ENCODE peak calls at places on chromosomes 12 and 14, in eight cellular contexts. S is WTC11; B is NCI-H524; G is T-helper 1 cell; Z is stimulated activated effector memory CD8-positive, alpha-beta T cell treated with anti-CD3 and anti-CD28 coated beads, Interleukin-12 subunit alpha, Interleukin-12 subunit beta, amount 100 ng/mL, for 72 hours; T is D341Med; R is stimulated activated CD8-positive, alpha-beta memory T cell treated with anti-CD3 and anti-CD28 coated beads, Interleukin-4, amount 100 ng/mL, for 1 hour; O is EL. Y is an unnamed sample.

GRCh38 chr12:92224685-92225331 is 79.2 kb upstream of the BTG1 start:
- DNase-seq in T (no peak), S (no peak), B (no peak), O (peak), G (no peak), R (no peak), Z (no peak), Y (peak)

GRCh38 chr12:1466481-1467260 is 127.7 kb downstream of the FBXL14 start:
- DNase-seq in T (no peak), G (no peak), B (no peak), O (no peak), Z (no peak), S (no peak), R (no peak), Y (no peak)

GRCh38 chr14:45284802-45285201 is 31.8 kb upstream of the MIS18BP1 start:
- DNase-seq in T (no peak), R (no peak), G (no peak), S (no peak), B (no peak), Z (no peak), O (no peak), Y (no peak)

GRCh38 chr12:77344651-77345050 is 279.3 kb upstream of the E2F7 start:
- DNase-seq in R (no peak), O (no peak), S (no peak), Z (no peak), B (no peak), T (no peak), G (no peak), Y (no peak)

GRCh38 chr12:106058256-106059182 is 80.2 kb downstream of the NUAK1 start:
- DNase-seq in T (no peak), S (no peak), O (peak), R (no peak), Z (no peak), G (no peak), B (no peak), Y (no peak)

GRCh38 chr14:23136566-23137133 is 17.6 kb upstream of the CEBPE start:
- DNase-seq in B (no peak), G (no peak), R (no peak), S (no peak), T (no peak), Z (no peak), O (no peak), Y (no peak)

GRCh38 chr12:56104109-56104814 is at the start of gene PA2G4:
- DNase-seq in G (peak), T (peak), S (peak), Z (peak), O (peak), B (peak), R (peak), Y (peak)

GRCh38 chr12:103901518-103902173 is 28.6 kb upstream of the HSP90B1 start:
- DNase-seq in B (peak), T (no peak), O (no peak), G (peak), R (peak), Z (no peak), S (no peak), Y (no peak)

GRCh38 chr12:49932746-49933145 is 17.8 kb upstream of the AQP2 start:
- DNase-seq in O (no peak), R (no peak), Z (no peak), G (no peak), S (no peak), T (no peak), B (no peak), Y (no peak)

GRCh38 chr12:4252595-4252994 is 21.0 kb upstream of the CCND2 start:
- DNase-seq in R (no peak), G (no peak), Z (no peak), S (no peak), T (no peak), B (no peak), O (no peak), Y (no peak)

GRCh38 chr14:79543966-79544365 is 667.3 kb downstream of the DIO2 start:
- DNase-seq in B (peak), O (peak), S (peak), G (no peak), Z (no peak), T (peak), R (no peak), Y (peak)

GRCh38 chr14:90136904-90137303 is 75.1 kb downstream of the KCNK13 start:
- DNase-seq in R (no peak), Z (no peak), B (no peak), S (no peak), O (no peak), G (no peak), T (no peak), Y (no peak)

GRCh38 chr12:124474709-124475108 is 92.7 kb downstream of the NCOR2 start:
- DNase-seq in G (no peak), T (no peak), S (no peak), R (no peak), B (no peak), Z (no peak), O (no peak), Y (no peak)

GRCh38 chr12:936377-937345 is 12.8 kb downstream of the RAD52 start:
- DNase-seq in O (no peak), B (no peak), G (no peak), R (no peak), S (no peak), T (no peak), Z (no peak), Y (no peak)

GRCh38 chr14:54278087-54278486 is 118.7 kb upstream of the CDKN3 start:
- DNase-seq in S (no peak), O (no peak), R (no peak), Z (no peak), T (no peak), B (peak), G (no peak), Y (peak)

GRCh38 chr14:73786942-73787759 is 64.5 kb upstream of the PTGR2 start:
- DNase-seq in T (peak), Z (peak), R (no peak), G (peak), S (peak), B (peak), O (peak), Y (no peak)

GRCh38 chr14:65277027-65277426 is 135.5 kb upstream of the FUT8 start:
- DNase-seq in S (no peak), O (peak), T (no peak), R (no peak), G (no peak), Z (no peak), B (peak), Y (no peak)

GRCh38 chr14:28785096-28785952 is 18.7 kb downstream of the FOXG1 start:
- DNase-seq in O (peak), B (peak), T (peak), S (peak), G (no peak), Z (no peak), R (no peak), Y (peak)

GRCh38 chr12:43287991-43288390 is 264.0 kb downstream of the ADAMTS20 start:
- DNase-seq in G (no peak), Z (no peak), B (no peak), T (no peak), O (no peak), S (no peak), R (no peak), Y (no peak)

GRCh38 chr12:6361834-6362233 is 13.5 kb downstream of the SCNN1A start:
- DNase-seq in T (no peak), R (no peak), Z (no peak), S (no peak), B (no peak), O (peak), G (no peak), Y (no peak)

GRCh38 chr12:4353785-4354208 is 25.7 kb downstream of the FGF23 start:
- DNase-seq in Z (no peak), G (peak), T (peak), R (no peak), B (peak), S (peak), O (no peak), Y (no peak)

GRCh38 chr12:53064613-53065415 is 14.4 kb downstream of the SPRYD3 start:
- DNase-seq in T (no peak), R (no peak), B (no peak), G (no peak), Z (no peak), O (no peak), S (peak), Y (no peak)

GRCh38 chr14:44154889-44155288 is 352.2 kb downstream of the FSCB start:
- DNase-seq in Z (no peak), T (no peak), O (no peak), R (no peak), S (no peak), G (no peak), B (no peak), Y (peak)

GRCh38 chr12:47744005-47744651 is 14.6 kb downstream of the RAPGEF3 start:
- DNase-seq in S (peak), R (peak), O (no peak), Z (no peak), T (peak), G (peak), B (peak), Y (no peak)

GRCh38 chr14:50057331-50057730 is 59.0 kb downstream of the VCPKMT start:
- DNase-seq in Z (no peak), O (no peak), T (no peak), R (no peak), B (no peak), S (no peak), G (no peak), Y (no peak)

GRCh38 chr12:101946233-101946611 is 68.8 kb downstream of the DRAM1 start:
- DNase-seq in T (no peak), O (no peak), S (no peak), G (no peak), R (no peak), Z (no peak), B (no peak), Y (no peak)

GRCh38 chr12:41011939-41012338 is 176.2 kb upstream of the PDZRN4 start:
- DNase-seq in T (no peak), O (no peak), Z (no peak), R (no peak), B (no peak), S (no peak), G (no peak), Y (peak)

GRCh38 chr14:69882086-69882864 is 3.1 kb downstream of the SMOC1 start:
- DNase-seq in O (no peak), R (no peak), T (peak), B (peak), Z (no peak), G (no peak), S (no peak), Y (no peak)